ENCODE peak calls at places on chromosomes 3 and 15, in four cellular contexts. P is ovary, S is BE2C, O is suprapubic skin. I is an unnamed sample.

GRCh38 chr3:177286034-177286433 is 88.8 kb upstream of the TBL1XR1 start:
- DNase-seq in P (no peak), S (no peak), O (no peak), I (no peak)

GRCh38 chr3:123481071-123481470 is 32.2 kb upstream of the ADCY5 start:
- DNase-seq in P (no peak), S (no peak), O (peak), I (no peak)

GRCh38 chr3:182735672-182736071 is 57.6 kb upstream of the ATP11B start:
- DNase-seq in P (no peak), S (no peak), O (no peak), I (no peak)

GRCh38 chr3:58058654-58059263 is 50.5 kb downstream of the FLNB start:
- DNase-seq in P (no peak), S (no peak), O (no peak), I (no peak)

GRCh38 chr15:38650384-38650783 is 85.8 kb upstream of the RASGRP1 start:
- DNase-seq in P (no peak), S (no peak), O (no peak), I (no peak)

GRCh38 chr3:125186261-125186770 is 26.2 kb downstream of the SLC12A8 start:
- DNase-seq in P (peak), S (peak), O (no peak), I (no peak)

GRCh38 chr3:125123906-125124305 is 68.1 kb upstream of the HEG1 start:
- DNase-seq in P (no peak), S (peak), O (peak), I (no peak)

GRCh38 chr3:167253037-167253436 is 127.1 kb downstream of the ZBBX start:
- DNase-seq in P (no peak), S (no peak), O (no peak), I (no peak)

GRCh38 chr3:129872107-129872506 is 21.4 kb downstream of the TMCC1 start:
- DNase-seq in P (no peak), S (no peak), O (no peak), I (no peak)

GRCh38 chr3:139388961-139389551 is 391 bp downstream of the COPB2 start:
- DNase-seq in P (no peak), S (no peak), O (no peak), I (peak)

GRCh38 chr15:78810377-78811123 is 714 bp downstream of the ADAMTS7 start:
- DNase-seq in P (peak), S (peak), O (no peak), I (peak)

GRCh38 chr15:78807359-78807758 is 3.9 kb downstream of the ADAMTS7 start:
- DNase-seq in P (no peak), S (no peak), O (no peak), I (no peak)

GRCh38 chr15:78811124-78811824 is at the start of gene ADAMTS7:
- DNase-seq in P (peak), S (peak), O (no peak), I (peak)

GRCh38 chr15:78810003-78810376 is 1.3 kb downstream of the ADAMTS7 start:
- DNase-seq in P (no peak), S (no peak), O (no peak), I (no peak)

DNA sequence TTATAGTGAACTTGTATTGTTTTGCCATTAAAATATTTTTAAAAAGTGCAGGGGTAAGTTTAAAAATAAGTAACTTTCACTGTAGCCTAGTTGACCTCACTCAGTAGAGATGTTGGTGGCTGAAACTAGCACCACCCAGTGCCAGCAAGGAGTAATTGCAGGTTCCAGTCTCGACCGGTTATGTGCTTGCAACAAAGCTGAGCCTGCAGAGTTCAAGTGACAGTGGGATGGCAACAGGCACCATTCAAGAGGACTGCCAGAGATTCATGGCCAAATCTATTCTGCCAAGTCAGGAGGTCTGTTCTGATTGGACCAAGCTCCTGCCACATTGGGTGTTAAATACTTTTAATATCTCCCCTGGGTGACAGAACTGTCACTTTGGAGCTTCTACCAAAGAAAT is 2.7 kb downstream of the ADAMTS7 start:
- DNase-seq in P (no peak), S (peak), O (no peak), I (no peak)
- TF ChIP-seq CTCF in P (no peak), S (peak), O (no peak), I (peak)

GRCh38 chr3:12423918-12424634 is 60.2 kb upstream of the TSEN2 start:
- DNase-seq in P (no peak), S (peak), O (no peak), I (no peak)

GRCh38 chr3:12427551-12427950 is 56.7 kb upstream of the TSEN2 start:
- DNase-seq in P (no peak), S (no peak), O (no peak), I (no peak)

GRCh38 chr3:12424635-12425319 is 59.5 kb upstream of the TSEN2 start:
- DNase-seq in P (no peak), S (peak), O (no peak), I (no peak)

GRCh38 chr3:12428131-12428530 is 56.1 kb upstream of the TSEN2 start:
- DNase-seq in P (no peak), S (no peak), O (no peak), I (no peak)

DNA sequence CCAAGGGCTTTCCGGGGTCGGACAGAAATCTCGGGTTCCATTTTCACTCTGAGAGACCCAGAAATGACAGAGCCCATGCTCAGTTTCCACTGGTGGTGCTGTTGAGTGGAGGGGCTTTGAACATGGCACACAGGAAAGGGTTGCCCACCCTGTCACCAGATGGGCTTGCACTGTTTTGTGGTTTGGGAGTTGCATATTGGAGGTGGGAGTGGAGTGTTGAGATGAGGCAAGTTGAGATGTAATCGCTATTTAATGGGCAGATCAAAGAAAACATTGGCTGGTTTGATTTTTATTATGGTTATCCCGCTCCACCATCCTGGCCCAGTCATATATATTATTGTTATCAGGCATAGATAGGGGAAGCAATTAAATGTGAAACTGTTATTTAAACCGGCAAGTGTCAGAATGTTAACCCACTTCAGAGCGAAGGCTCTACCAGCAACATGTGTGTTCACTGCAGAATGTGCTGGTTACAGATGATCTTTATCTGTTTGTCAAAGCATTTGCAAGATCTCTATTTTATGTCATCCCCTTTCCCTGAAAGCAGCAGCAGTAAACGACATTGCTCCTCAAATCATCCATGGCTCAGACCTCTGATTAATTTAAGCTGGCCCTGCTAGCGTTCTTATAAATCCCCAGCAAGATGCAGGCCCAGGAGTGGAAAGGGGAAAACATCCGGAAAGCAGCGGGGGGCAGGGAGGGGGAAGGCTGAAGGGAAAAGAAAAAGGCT is 58.3 kb upstream of the TSEN2 start:
- DNase-seq in P (no peak), S (no peak), O (no peak), I (no peak)
- TF ChIP-seq CTCF in P (no peak), S (no peak), O (no peak), I (no peak)

GRCh38 chr3:73259291-73259690 is 197.8 kb downstream of the EBLN2 start:
- DNase-seq in P (no peak), S (no peak), O (no peak), I (no peak)
- TF ChIP-seq CTCF in P (no peak), S (no peak), O (no peak), I (no peak)

GRCh38 chr3:126212629-126213375 is 32.4 kb upstream of the ALDH1L1 start:
- DNase-seq in P (peak), S (peak), O (no peak), I (peak)
- TF ChIP-seq CTCF in P (no peak), S (peak), O (peak), I (peak)

DNA sequence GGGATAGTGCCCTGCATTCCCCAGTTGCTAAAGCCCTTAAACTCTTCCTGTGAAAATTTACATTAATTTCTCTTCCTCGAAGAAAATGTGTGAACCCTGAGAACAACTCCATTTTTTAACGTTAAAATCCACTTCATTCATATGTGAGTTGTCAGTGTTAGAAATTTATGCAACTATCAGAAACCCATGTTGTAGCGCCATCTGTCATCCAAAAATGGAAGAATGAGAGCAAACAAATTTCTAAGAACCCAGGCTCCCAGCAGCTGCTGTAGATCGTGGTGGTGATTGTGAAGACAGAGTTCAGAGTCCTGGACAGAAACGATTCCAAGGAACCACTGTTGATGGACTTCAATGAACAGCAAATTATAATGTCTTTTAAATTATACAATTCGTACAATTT is 179.7 kb upstream of the NDN start:
- DNase-seq in P (no peak), S (peak), O (no peak), I (no peak)
- TF ChIP-seq CTCF in P (no peak), S (peak), O (no peak), I (peak)

DNA sequence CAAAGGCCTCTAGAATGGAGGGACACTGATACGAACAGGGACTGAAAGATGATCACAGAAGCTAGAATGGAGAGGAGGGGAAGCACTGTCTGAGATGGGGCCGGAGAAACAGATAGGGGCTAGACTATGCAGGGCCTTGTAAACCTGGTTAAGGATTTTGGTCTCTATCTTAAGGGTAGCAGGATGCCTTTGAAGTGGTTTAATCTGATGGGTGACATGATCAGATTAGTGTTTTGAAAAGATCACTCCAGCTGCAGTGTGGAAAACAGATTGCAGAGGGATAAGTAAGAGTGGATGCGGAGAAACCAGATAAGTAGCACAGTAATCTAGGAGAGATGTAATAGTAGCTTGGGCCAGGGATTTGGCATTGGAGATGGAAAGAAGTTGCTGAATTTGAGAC is 108.1 kb downstream of the RSRC1 start:
- DNase-seq in P (no peak), S (no peak), O (no peak), I (no peak)
- TF ChIP-seq CTCF in P (no peak), S (no peak), O (no peak), I (no peak)

GRCh38 chr15:40331637-40332036 is 8.1 kb downstream of the INAFM2 start:
- DNase-seq in P (no peak), S (no peak), O (no peak), I (no peak)
- TF ChIP-seq CTCF in P (no peak), S (no peak), O (no peak), I (no peak)

GRCh38 chr3:187139126-187139894 is at the start of gene RPL39L:
- DNase-seq in P (peak), S (peak), O (peak), I (peak)
- TF ChIP-seq CTCF in P (no peak), S (peak), O (peak), I (peak)

GRCh38 chr15:54482251-54482650 is 504.0 kb downstream of the UNC13C start:
- DNase-seq in P (no peak), S (no peak), O (no peak), I (no peak)

DNA sequence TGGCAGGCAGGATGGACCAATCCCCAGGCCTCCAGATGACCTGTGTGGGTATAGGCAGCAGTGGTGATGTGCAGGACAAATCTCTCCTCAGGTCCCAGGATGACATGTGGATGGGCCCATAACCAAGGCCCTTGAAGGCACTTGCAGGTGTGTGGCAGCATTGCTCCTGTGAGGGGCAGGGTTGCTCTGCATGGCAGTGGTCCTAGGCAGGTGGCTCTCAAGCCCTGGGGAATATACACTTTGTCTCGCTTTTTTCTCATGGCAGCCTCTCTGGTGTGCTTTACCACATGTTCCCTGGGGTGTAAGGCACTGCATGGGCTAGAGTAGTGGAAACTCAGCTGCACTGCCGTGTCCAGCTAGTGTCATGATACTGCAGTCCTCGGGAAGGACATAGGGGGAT is 503.6 kb downstream of the UNC13C start:
- DNase-seq in P (no peak), S (no peak), O (no peak), I (no peak)
- TF ChIP-seq CTCF in P (no peak), S (no peak), O (no peak), I (no peak)